ENCODE peak calls at places on chromosomes 12 and 14, in six cellular contexts. U is GM12878; Z is HepG2; J is T-helper 17 cell; V is stimulated activated naive B cell treated with anti-CD40 and anti-IgM and Interleukin-4, amounts not matched to agents 10 μg/mL and 1 μg/mL and 100 μg/mL, for 72 hours; F is effector memory CD8-positive, alpha-beta T cell. A is an unnamed sample.

GRCh38 chr12:25710149-25710548 is 157.1 kb upstream of the LMNTD1 start:
- ATAC-seq in V (no peak), Z (no peak), F (no peak), J (no peak), U (no peak), A (no peak)

GRCh38 chr12:112977641-112978040 is 678 bp upstream of the OAS2 start:
- ATAC-seq in F (no peak), J (no peak), Z (peak; percentile 81), V (no peak), U (peak; percentile 3), A (no peak)

GRCh38 chr14:65238456-65238855 is 136.1 kb upstream of the MAX start:
- ATAC-seq in F (no peak), J (no peak), V (no peak), Z (peak; percentile 43), U (no peak), A (no peak)

GRCh38 chr12:32365473-32366064 is 33.8 kb upstream of the FGD4 start:
- ATAC-seq in U (peak; percentile 86), F (peak; percentile 62), Z (peak; percentile 70), J (peak; percentile 51), V (no peak), A (peak; percentile 57)

GRCh38 chr12:47573146-47573659 is 132.6 kb downstream of the RPAP3 start:
- ATAC-seq in F (no peak), J (no peak), V (no peak), U (no peak), Z (no peak), A (no peak)

GRCh38 chr14:105346200-105346533 is 31.6 kb downstream of the PACS2 start:
- ATAC-seq in F (no peak), V (no peak), Z (peak; percentile 63), J (no peak), U (no peak), A (no peak)

GRCh38 chr12:78018146-78018910 is 187.6 kb downstream of the NAV3 start:
- ATAC-seq in V (no peak), J (no peak), U (no peak), F (no peak), Z (no peak), A (peak; percentile 50)

GRCh38 chr12:89863332-89863938 is 154.8 kb upstream of the ATP2B1 start:
- ATAC-seq in U (peak; percentile 87), J (peak; percentile 86), F (peak; percentile 84), V (peak; percentile 83), Z (no peak), A (no peak)

GRCh38 chr14:104657114-104657524 is 32.3 kb upstream of the INF2 start:
- ATAC-seq in J (peak; percentile 70), Z (peak; percentile 17), F (peak; percentile 61), U (peak; percentile 64), V (peak; percentile 75), A (no peak)

GRCh38 chr12:106910202-106910601 is 45.5 kb upstream of the TMEM263 start:
- ATAC-seq in J (peak; percentile 50), F (peak; percentile 32), Z (no peak), V (peak; percentile 95), U (peak; percentile 81), A (no peak)

GRCh38 chr14:93105362-93105761 is 10.4 kb downstream of the ITPK1 start:
- ATAC-seq in F (no peak), J (no peak), Z (no peak), U (no peak), V (no peak), A (no peak)

GRCh38 chr12:93244514-93245077 is 133.1 kb upstream of the NUDT4 start:
- ATAC-seq in F (no peak), J (no peak), Z (no peak), V (peak; percentile 77), U (peak; percentile 73), A (peak; percentile 12)

GRCh38 chr12:88884600-88884999 is 304.3 kb upstream of the KITLG start:
- ATAC-seq in F (no peak), Z (no peak), V (peak; percentile 61), U (peak; percentile 98), J (no peak), A (no peak)

GRCh38 chr12:101732318-101732717 is 6.9 kb downstream of the SYCP3 start:
- ATAC-seq in F (no peak), Z (peak; percentile 30), J (no peak), V (no peak), U (no peak), A (no peak)

GRCh38 chr12:69401940-69402339 is 42.4 kb downstream of the YEATS4 start:
- ATAC-seq in Z (no peak), F (no peak), U (no peak), J (no peak), V (no peak), A (no peak)

GRCh38 chr12:89793946-89794345 is 85.3 kb upstream of the ATP2B1 start:
- ATAC-seq in J (no peak), F (no peak), V (no peak), U (no peak), Z (no peak), A (no peak)

GRCh38 chr14:103915616-103916015 is 12.6 kb upstream of the TDRD9 start:
- ATAC-seq in F (no peak), V (no peak), U (no peak), Z (no peak), J (no peak), A (no peak)

GRCh38 chr12:92065018-92065499 is 80.6 kb downstream of the BTG1 start:
- ATAC-seq in U (peak; percentile 81), J (peak; percentile 94), F (peak; percentile 89), V (peak; percentile 75), Z (peak; percentile 54), A (peak; percentile 73)

GRCh38 chr12:42124764-42125371 is 19.8 kb downstream of the GXYLT1 start:
- ATAC-seq in Z (peak; percentile 92), U (peak; percentile 18), V (no peak), J (no peak), F (no peak), A (no peak)

GRCh38 chr12:91991397-91992187 is 154.1 kb downstream of the BTG1 start:
- ATAC-seq in U (peak; percentile 94), J (peak; percentile 93), V (peak; percentile 36), F (peak; percentile 95), Z (no peak), A (no peak)

GRCh38 chr12:130826151-130826801 is 12.8 kb downstream of the STX2 start:
- ATAC-seq in V (peak; percentile 57), J (peak; percentile 98), Z (peak; percentile 98), U (peak; percentile 95), F (peak; percentile 97), A (peak; percentile 86)

GRCh38 chr14:64811676-64812075 is 68.0 kb downstream of the SPTB start:
- ATAC-seq in J (no peak), U (no peak), F (no peak), Z (no peak), V (no peak), A (no peak)

GRCh38 chr12:19681007-19681406 is 241.7 kb downstream of the AEBP2 start:
- ATAC-seq in U (no peak), V (no peak), Z (no peak), J (no peak), F (no peak), A (no peak)

GRCh38 chr12:57896437-57897201 is 44.7 kb upstream of the ATP23 start:
- ATAC-seq in F (no peak), Z (peak; percentile 72), J (no peak), V (no peak), U (peak; percentile 1), A (peak; percentile 50)

GRCh38 chr14:41137741-41138140 is 468.9 kb upstream of the LRFN5 start:
- ATAC-seq in V (no peak), Z (no peak), F (no peak), J (no peak), U (peak; percentile 47), A (no peak)

GRCh38 chr12:123474493-123475255 is 16.7 kb downstream of the SNRNP35 start:
- ATAC-seq in U (no peak), Z (no peak), J (peak; percentile 76), F (peak; percentile 27), V (peak; percentile 50), A (no peak)

GRCh38 chr12:101969-102878 is 35.7 kb downstream of the IQSEC3 start:
- ATAC-seq in V (peak; percentile 27), U (peak; percentile 23), Z (peak; percentile 35), J (no peak), F (no peak), A (no peak)

GRCh38 chr12:2101798-2102197 is 49.0 kb downstream of the CACNA1C start:
- ATAC-seq in U (no peak), F (no peak), V (no peak), Z (no peak), J (no peak), A (no peak)

GRCh38 chr12:62525306-62525705 is 58.7 kb downstream of the MON2 start:
- ATAC-seq in Z (no peak), U (no peak), F (no peak), V (no peak), J (peak; percentile 61), A (no peak)

GRCh38 chr12:113418213-113418879 is 3.8 kb upstream of the SDSL start:
- ATAC-seq in F (no peak), J (no peak), Z (peak; percentile 81), U (no peak), V (no peak), A (peak; percentile 33)

GRCh38 chr12:98821849-98822248 is 176.8 kb downstream of the APAF1 start:
- ATAC-seq in U (no peak), J (no peak), F (no peak), Z (no peak), V (no peak), A (no peak)

GRCh38 chr14:103361868-103362267 is 23.3 kb upstream of the MARK3 start:
- ATAC-seq in U (no peak), V (no peak), Z (peak; percentile 68), F (no peak), J (peak; percentile 32), A (peak; percentile 81)

GRCh38 chr12:132623072-132623869 is 4.7 kb downstream of the P2RX2 start:
- ATAC-seq in Z (no peak), V (no peak), J (no peak), F (no peak), U (no peak), A (no peak)

GRCh38 chr12:74922117-74922516 is 287.5 kb downstream of the KCNC2 start:
- ATAC-seq in J (no peak), Z (no peak), U (no peak), V (no peak), F (no peak), A (peak; percentile 39)

GRCh38 chr12:55824726-55825125 is 4.7 kb downstream of the DNAJC14 start:
- ATAC-seq in J (no peak), Z (no peak), V (no peak), U (no peak), F (no peak), A (no peak)

GRCh38 chr14:62117718-62118164 is 355.5 kb downstream of the SNAPC1 start:
- ATAC-seq in Z (no peak), V (no peak), U (no peak), J (no peak), F (no peak), A (no peak)

GRCh38 chr12:130955238-130955816 is 1.6 kb downstream of the ADGRD1 start:
- ATAC-seq in V (no peak), U (no peak), Z (no peak), F (no peak), J (no peak), A (peak; percentile 41)

GRCh38 chr12:114403044-114403689 is 2.8 kb downstream of the TBX5 start:
- ATAC-seq in F (no peak), U (no peak), V (no peak), J (no peak), Z (no peak), A (peak; percentile 59)